ENCODE peak calls at places on chromosomes 6 and 20, in seven cellular contexts. One of them, this sample, is unnamed.

GRCh38 chr20:8722277-8722928 is 346.5 kb upstream of the PLCB4 start:
- DNase-seq in dorsolateral prefrontal cortex: no peak
- DNase-seq in NB4: peak
- DNase-seq in CD4-positive, alpha-beta T cell: no peak
- DNase-seq in endothelial cell: peak
- DNase-seq in lower lobe of right lung: no peak
- DNase-seq in HFF-Myc: peak
- DNase-seq in this sample: peak

GRCh38 chr6:41638002-41638800 is at the start of gene MDFI:
- DNase-seq in dorsolateral prefrontal cortex: no peak
- DNase-seq in NB4: no peak
- DNase-seq in CD4-positive, alpha-beta T cell: no peak
- DNase-seq in endothelial cell: peak
- DNase-seq in lower lobe of right lung: no peak
- DNase-seq in HFF-Myc: no peak
- DNase-seq in this sample: no peak

GRCh38 chr20:43812216-43812615 is 85.4 kb upstream of the GTSF1L start:
- DNase-seq in dorsolateral prefrontal cortex: no peak
- DNase-seq in NB4: no peak
- DNase-seq in CD4-positive, alpha-beta T cell: no peak
- DNase-seq in endothelial cell: no peak
- DNase-seq in lower lobe of right lung: no peak
- DNase-seq in HFF-Myc: no peak
- DNase-seq in this sample: no peak

GRCh38 chr20:2919518-2920245 is 46.4 kb downstream of the PTPRA start:
- DNase-seq in dorsolateral prefrontal cortex: no peak
- DNase-seq in NB4: no peak
- DNase-seq in CD4-positive, alpha-beta T cell: no peak
- DNase-seq in endothelial cell: no peak
- DNase-seq in lower lobe of right lung: no peak
- DNase-seq in HFF-Myc: no peak
- DNase-seq in this sample: no peak

GRCh38 chr20:38863024-38863851 is 57.7 kb downstream of the PPP1R16B start:
- DNase-seq in dorsolateral prefrontal cortex: no peak
- DNase-seq in NB4: peak
- DNase-seq in CD4-positive, alpha-beta T cell: peak
- DNase-seq in endothelial cell: no peak
- DNase-seq in lower lobe of right lung: no peak
- DNase-seq in HFF-Myc: no peak
- DNase-seq in this sample: peak

GRCh38 chr6:159759645-159760044 is 2.2 kb upstream of the ACAT2 start:
- DNase-seq in dorsolateral prefrontal cortex: no peak
- DNase-seq in NB4: no peak
- DNase-seq in CD4-positive, alpha-beta T cell: no peak
- DNase-seq in endothelial cell: no peak
- DNase-seq in lower lobe of right lung: no peak
- DNase-seq in HFF-Myc: no peak
- DNase-seq in this sample: no peak

GRCh38 chr20:33127422-33128097 is 40.4 kb upstream of the BPIFA2 start:
- DNase-seq in dorsolateral prefrontal cortex: no peak
- DNase-seq in NB4: no peak
- DNase-seq in CD4-positive, alpha-beta T cell: no peak
- DNase-seq in endothelial cell: no peak
- DNase-seq in lower lobe of right lung: no peak
- DNase-seq in HFF-Myc: no peak
- DNase-seq in this sample: no peak

GRCh38 chr20:62382306-62383198 is 4.4 kb upstream of the RPS21 start:
- DNase-seq in dorsolateral prefrontal cortex: peak
- DNase-seq in NB4: peak
- DNase-seq in CD4-positive, alpha-beta T cell: peak
- DNase-seq in endothelial cell: peak
- DNase-seq in lower lobe of right lung: peak
- DNase-seq in HFF-Myc: no peak
- DNase-seq in this sample: peak

GRCh38 chr20:25408170-25408547 is 686 bp downstream of the GINS1 start:
- DNase-seq in dorsolateral prefrontal cortex: no peak
- DNase-seq in NB4: peak
- DNase-seq in CD4-positive, alpha-beta T cell: no peak
- DNase-seq in endothelial cell: no peak
- DNase-seq in lower lobe of right lung: no peak
- DNase-seq in HFF-Myc: no peak
- DNase-seq in this sample: peak

GRCh38 chr20:2285193-2285592 is 10.6 kb upstream of the TGM3 start:
- DNase-seq in dorsolateral prefrontal cortex: no peak
- DNase-seq in NB4: no peak
- DNase-seq in CD4-positive, alpha-beta T cell: no peak
- DNase-seq in endothelial cell: no peak
- DNase-seq in lower lobe of right lung: no peak
- DNase-seq in HFF-Myc: no peak
- DNase-seq in this sample: no peak

GRCh38 chr6:43821101-43821886 is 51.3 kb downstream of the VEGFA start:
- DNase-seq in dorsolateral prefrontal cortex: no peak
- DNase-seq in NB4: no peak
- DNase-seq in CD4-positive, alpha-beta T cell: no peak
- DNase-seq in endothelial cell: no peak
- DNase-seq in lower lobe of right lung: no peak
- DNase-seq in HFF-Myc: no peak
- DNase-seq in this sample: no peak

GRCh38 chr6:11613336-11613735 is 75.8 kb downstream of the TMEM170B start:
- DNase-seq in dorsolateral prefrontal cortex: no peak
- DNase-seq in NB4: no peak
- DNase-seq in CD4-positive, alpha-beta T cell: no peak
- DNase-seq in endothelial cell: no peak
- DNase-seq in lower lobe of right lung: no peak
- DNase-seq in HFF-Myc: no peak
- DNase-seq in this sample: no peak

GRCh38 chr6:110748458-110748857 is 66.8 kb downstream of the CDK19 start:
- DNase-seq in dorsolateral prefrontal cortex: no peak
- DNase-seq in NB4: no peak
- DNase-seq in CD4-positive, alpha-beta T cell: no peak
- DNase-seq in endothelial cell: no peak
- DNase-seq in lower lobe of right lung: no peak
- DNase-seq in HFF-Myc: no peak
- DNase-seq in this sample: no peak

GRCh38 chr6:111782887-111783286 is 90.4 kb downstream of the FYN start:
- DNase-seq in dorsolateral prefrontal cortex: no peak
- DNase-seq in NB4: no peak
- DNase-seq in CD4-positive, alpha-beta T cell: no peak
- DNase-seq in endothelial cell: no peak
- DNase-seq in lower lobe of right lung: no peak
- DNase-seq in HFF-Myc: no peak
- DNase-seq in this sample: no peak

GRCh38 chr6:36071281-36071680 is 43.7 kb downstream of the MAPK14 start:
- DNase-seq in dorsolateral prefrontal cortex: no peak
- DNase-seq in NB4: no peak
- DNase-seq in CD4-positive, alpha-beta T cell: no peak
- DNase-seq in endothelial cell: no peak
- DNase-seq in lower lobe of right lung: no peak
- DNase-seq in HFF-Myc: no peak
- DNase-seq in this sample: no peak

GRCh38 chr20:37954626-37955025 is 51.7 kb downstream of the VSTM2L start:
- DNase-seq in dorsolateral prefrontal cortex: no peak
- DNase-seq in NB4: no peak
- DNase-seq in CD4-positive, alpha-beta T cell: no peak
- DNase-seq in endothelial cell: no peak
- DNase-seq in lower lobe of right lung: no peak
- DNase-seq in HFF-Myc: no peak
- DNase-seq in this sample: no peak

GRCh38 chr6:112004397-112005341 is 49.2 kb upstream of the CCN6 start:
- DNase-seq in dorsolateral prefrontal cortex: no peak
- DNase-seq in NB4: peak
- DNase-seq in CD4-positive, alpha-beta T cell: no peak
- DNase-seq in endothelial cell: no peak
- DNase-seq in lower lobe of right lung: no peak
- DNase-seq in HFF-Myc: no peak
- DNase-seq in this sample: no peak

GRCh38 chr6:38375341-38375740 is 264.4 kb downstream of the BTBD9 start:
- DNase-seq in dorsolateral prefrontal cortex: no peak
- DNase-seq in NB4: no peak
- DNase-seq in CD4-positive, alpha-beta T cell: no peak
- DNase-seq in endothelial cell: no peak
- DNase-seq in lower lobe of right lung: no peak
- DNase-seq in HFF-Myc: no peak
- DNase-seq in this sample: no peak

GRCh38 chr20:49029203-49029602 is 16.9 kb upstream of the CSE1L start:
- DNase-seq in dorsolateral prefrontal cortex: no peak
- DNase-seq in NB4: no peak
- DNase-seq in CD4-positive, alpha-beta T cell: no peak
- DNase-seq in endothelial cell: no peak
- DNase-seq in lower lobe of right lung: no peak
- DNase-seq in HFF-Myc: no peak
- DNase-seq in this sample: no peak

GRCh38 chr20:25623225-25623735 is 534 bp downstream of the NANP start:
- DNase-seq in dorsolateral prefrontal cortex: no peak
- DNase-seq in NB4: peak
- DNase-seq in CD4-positive, alpha-beta T cell: peak
- DNase-seq in endothelial cell: peak
- DNase-seq in lower lobe of right lung: peak
- DNase-seq in HFF-Myc: no peak
- DNase-seq in this sample: peak

GRCh38 chr6:81241126-81241525 is 511.4 kb downstream of the TENT5A start:
- DNase-seq in dorsolateral prefrontal cortex: no peak
- DNase-seq in NB4: no peak
- DNase-seq in CD4-positive, alpha-beta T cell: no peak
- DNase-seq in endothelial cell: no peak
- DNase-seq in lower lobe of right lung: no peak
- DNase-seq in HFF-Myc: peak
- DNase-seq in this sample: no peak

GRCh38 chr20:36872857-36873256 is 3.1 kb upstream of the TLDC2 start:
- DNase-seq in dorsolateral prefrontal cortex: no peak
- DNase-seq in NB4: no peak
- DNase-seq in CD4-positive, alpha-beta T cell: no peak
- DNase-seq in endothelial cell: no peak
- DNase-seq in lower lobe of right lung: peak
- DNase-seq in HFF-Myc: no peak
- DNase-seq in this sample: no peak

GRCh38 chr20:18166939-18167338 is 29.3 kb downstream of the KAT14 start:
- DNase-seq in dorsolateral prefrontal cortex: no peak
- DNase-seq in NB4: no peak
- DNase-seq in CD4-positive, alpha-beta T cell: no peak
- DNase-seq in endothelial cell: no peak
- DNase-seq in lower lobe of right lung: no peak
- DNase-seq in HFF-Myc: no peak
- DNase-seq in this sample: no peak

GRCh38 chr6:11354019-11354418 is 121.6 kb upstream of the NEDD9 start:
- DNase-seq in dorsolateral prefrontal cortex: peak
- DNase-seq in NB4: peak
- DNase-seq in CD4-positive, alpha-beta T cell: peak
- DNase-seq in endothelial cell: peak
- DNase-seq in lower lobe of right lung: no peak
- DNase-seq in HFF-Myc: no peak
- DNase-seq in this sample: peak

GRCh38 chr6:56538851-56539250 is 103.8 kb downstream of the DST start:
- DNase-seq in dorsolateral prefrontal cortex: no peak
- DNase-seq in NB4: no peak
- DNase-seq in CD4-positive, alpha-beta T cell: no peak
- DNase-seq in endothelial cell: no peak
- DNase-seq in lower lobe of right lung: no peak
- DNase-seq in HFF-Myc: no peak
- DNase-seq in this sample: no peak
- TF ChIP-seq CTCF in dorsolateral prefrontal cortex: no peak
- TF ChIP-seq CTCF in NB4: no peak
- TF ChIP-seq CTCF in CD4-positive, alpha-beta T cell: no peak
- TF ChIP-seq CTCF in endothelial cell: no peak
- TF ChIP-seq CTCF in lower lobe of right lung: no peak
- TF ChIP-seq CTCF in HFF-Myc: no peak
- TF ChIP-seq CTCF in this sample: no peak

GRCh38 chr6:55069132-55069781 is 105.1 kb upstream of the HCRTR2 start:
- DNase-seq in dorsolateral prefrontal cortex: no peak
- DNase-seq in NB4: peak
- DNase-seq in CD4-positive, alpha-beta T cell: no peak
- DNase-seq in endothelial cell: peak
- DNase-seq in lower lobe of right lung: no peak
- DNase-seq in HFF-Myc: peak
- DNase-seq in this sample: no peak
- TF ChIP-seq CTCF in dorsolateral prefrontal cortex: peak
- TF ChIP-seq CTCF in NB4: peak
- TF ChIP-seq CTCF in CD4-positive, alpha-beta T cell: no peak
- TF ChIP-seq CTCF in endothelial cell: peak
- TF ChIP-seq CTCF in lower lobe of right lung: peak
- TF ChIP-seq CTCF in HFF-Myc: peak
- TF ChIP-seq CTCF in this sample: peak

GRCh38 chr6:153108320-153108719 is 22.8 kb downstream of the RGS17 start:
- DNase-seq in dorsolateral prefrontal cortex: no peak
- DNase-seq in NB4: no peak
- DNase-seq in CD4-positive, alpha-beta T cell: no peak
- DNase-seq in endothelial cell: no peak
- DNase-seq in lower lobe of right lung: no peak
- DNase-seq in HFF-Myc: peak
- DNase-seq in this sample: no peak
- TF ChIP-seq CTCF in dorsolateral prefrontal cortex: peak
- TF ChIP-seq CTCF in NB4: no peak
- TF ChIP-seq CTCF in CD4-positive, alpha-beta T cell: no peak
- TF ChIP-seq CTCF in endothelial cell: no peak
- TF ChIP-seq CTCF in lower lobe of right lung: no peak
- TF ChIP-seq CTCF in HFF-Myc: peak
- TF ChIP-seq CTCF in this sample: no peak

GRCh38 chr6:39785281-39785680 is 6.9 kb upstream of the DAAM2 start:
- DNase-seq in dorsolateral prefrontal cortex: no peak
- DNase-seq in NB4: no peak
- DNase-seq in CD4-positive, alpha-beta T cell: no peak
- DNase-seq in endothelial cell: no peak
- DNase-seq in lower lobe of right lung: no peak
- DNase-seq in HFF-Myc: no peak
- DNase-seq in this sample: no peak
- TF ChIP-seq CTCF in dorsolateral prefrontal cortex: no peak
- TF ChIP-seq CTCF in NB4: no peak
- TF ChIP-seq CTCF in CD4-positive, alpha-beta T cell: no peak
- TF ChIP-seq CTCF in endothelial cell: no peak
- TF ChIP-seq CTCF in lower lobe of right lung: no peak
- TF ChIP-seq CTCF in HFF-Myc: no peak
- TF ChIP-seq CTCF in this sample: no peak

DNA sequence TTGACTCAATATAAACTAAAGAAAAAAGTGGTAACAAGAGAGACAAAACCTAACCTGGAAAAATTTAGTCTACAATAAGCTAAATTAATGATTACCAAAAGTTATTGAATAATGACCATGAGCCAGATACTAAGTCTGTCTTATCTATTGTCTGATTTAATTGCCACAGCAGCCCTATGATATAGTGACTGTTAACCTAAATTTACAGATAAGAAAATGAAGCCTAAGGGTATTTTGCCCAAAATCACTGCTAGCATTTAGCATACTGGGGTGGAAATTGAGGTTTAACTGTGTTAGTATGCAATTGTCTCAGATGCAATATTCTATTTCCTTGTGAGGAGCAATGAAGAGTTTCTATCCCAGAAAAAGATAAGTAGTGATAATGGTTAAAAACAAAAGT is 361.0 kb upstream of the EYS start:
- DNase-seq in dorsolateral prefrontal cortex: no peak
- DNase-seq in NB4: no peak
- DNase-seq in CD4-positive, alpha-beta T cell: no peak
- DNase-seq in endothelial cell: no peak
- DNase-seq in lower lobe of right lung: no peak
- DNase-seq in HFF-Myc: no peak
- DNase-seq in this sample: no peak
- TF ChIP-seq CTCF in dorsolateral prefrontal cortex: no peak
- TF ChIP-seq CTCF in NB4: no peak
- TF ChIP-seq CTCF in CD4-positive, alpha-beta T cell: no peak
- TF ChIP-seq CTCF in endothelial cell: no peak
- TF ChIP-seq CTCF in lower lobe of right lung: no peak
- TF ChIP-seq CTCF in HFF-Myc: no peak
- TF ChIP-seq CTCF in this sample: no peak

GRCh38 chr6:45607818-45608217 is 230.1 kb upstream of the SUPT3H start:
- DNase-seq in dorsolateral prefrontal cortex: no peak
- DNase-seq in NB4: peak
- DNase-seq in CD4-positive, alpha-beta T cell: no peak
- DNase-seq in endothelial cell: no peak
- DNase-seq in lower lobe of right lung: no peak
- DNase-seq in HFF-Myc: no peak
- DNase-seq in this sample: no peak
- TF ChIP-seq CTCF in dorsolateral prefrontal cortex: no peak
- TF ChIP-seq CTCF in NB4: no peak
- TF ChIP-seq CTCF in CD4-positive, alpha-beta T cell: no peak
- TF ChIP-seq CTCF in endothelial cell: no peak
- TF ChIP-seq CTCF in lower lobe of right lung: no peak
- TF ChIP-seq CTCF in HFF-Myc: no peak
- TF ChIP-seq CTCF in this sample: no peak

This sample was measured in GM10248.